ENCODE peak calls at places on chromosomes 4 and X, in nine cellular contexts. T is heart right ventricle; R is memory B cell; O is hypothalamus; I is activated CD4-positive, alpha-beta memory T cell treated with anti-CD3 and anti-CD28 coated beads, Interleukin-2, amount 10 ng/mL, durations not matched to agents 7 days and 5 days; S is colonic mucosa; D is HepG2; M is putamen; P is EL. G is an unnamed sample.

GRCh38 chrX:12956704-12957541 is 18.0 kb upstream of the TMSB4X start:
- DNase-seq in M (no peak), O (no peak), T (no peak), P (peak; percentile 51), I (peak; percentile 70), S (peak; percentile 50), R (no peak), D (no peak), G (no peak)

GRCh38 chrX:46707274-46707965 is 51.5 kb downstream of the SLC9A7 start:
- DNase-seq in O (no peak), S (no peak), D (no peak), P (no peak), M (no peak), T (no peak), R (no peak), I (no peak), G (no peak)

GRCh38 chr4:102730968-102731533 is 29.7 kb downstream of the MANBA start:
- DNase-seq in P (no peak), O (no peak), T (no peak), I (no peak), R (no peak), D (peak; percentile 33), S (no peak), M (no peak), G (no peak)

GRCh38 chr4:1569461-1570151 is 114.5 kb downstream of the FAM53A start:
- DNase-seq in S (no peak), O (no peak), I (no peak), D (no peak), T (peak; percentile 5), R (no peak), M (no peak), P (no peak), G (no peak)

GRCh38 chrX:15468036-15468435 is 25.1 kb downstream of the PIR start:
- DNase-seq in O (no peak), D (no peak), S (no peak), R (no peak), P (peak; percentile 36), I (no peak), M (peak; percentile 16), T (no peak), G (peak; percentile 35)

GRCh38 chrX:67619253-67619652 is 75.4 kb downstream of the AR start:
- DNase-seq in T (no peak), I (no peak), P (peak; percentile 80), O (no peak), D (no peak), S (no peak), M (no peak), R (no peak), G (no peak)

GRCh38 chr4:1205641-1206298 is 33.4 kb upstream of the SPON2 start:
- DNase-seq in I (no peak), T (peak; percentile 15), O (no peak), M (no peak), P (no peak), S (peak; percentile 26), R (no peak), D (no peak), G (peak; percentile 18)

GRCh38 chr4:138310991-138311390 is 68.8 kb upstream of the SLC7A11 start:
- DNase-seq in O (no peak), I (no peak), R (no peak), T (no peak), D (no peak), P (peak; percentile 72), M (no peak), S (no peak), G (no peak)

GRCh38 chr4:165751882-165752281 is 121.2 kb upstream of the TLL1 start:
- DNase-seq in T (no peak), R (no peak), D (no peak), I (no peak), P (no peak), O (no peak), S (no peak), M (no peak), G (no peak)

GRCh38 chrX:78199851-78200250 is 60.4 kb upstream of the TAF9B start:
- DNase-seq in P (peak; percentile 12), T (no peak), M (no peak), S (no peak), R (no peak), O (no peak), I (no peak), D (peak; percentile 31), G (no peak)

GRCh38 chr4:110344165-110344564 is 131.8 kb upstream of the ENPEP start:
- DNase-seq in D (no peak), M (no peak), R (no peak), I (no peak), P (peak; percentile 9), T (no peak), S (peak; percentile 20), O (no peak), G (no peak)

GRCh38 chrX:18855919-18856644 is 127.8 kb downstream of the PHKA2 start:
- DNase-seq in O (no peak), I (no peak), S (no peak), T (no peak), D (no peak), P (no peak), R (no peak), M (no peak), G (no peak)

GRCh38 chrX:24023972-24024664 is 2.9 kb downstream of the KLHL15 start:
- DNase-seq in S (no peak), O (no peak), P (peak; percentile 12), R (no peak), T (no peak), D (no peak), I (no peak), M (no peak), G (no peak)

GRCh38 chrX:6226053-6226645 is 2.5 kb downstream of the NLGN4X start:
- DNase-seq in R (no peak), M (peak; percentile 16), T (no peak), O (peak; percentile 40), I (no peak), S (no peak), D (no peak), P (no peak), G (no peak)

GRCh38 chr4:3377557-3377956 is 64.2 kb upstream of the HGFAC start:
- DNase-seq in T (no peak), O (no peak), M (no peak), S (no peak), P (no peak), R (no peak), D (no peak), I (no peak), G (no peak)

GRCh38 chr4:27057053-27057452 is 196.4 kb downstream of the STIM2 start:
- DNase-seq in M (no peak), D (no peak), P (no peak), T (no peak), S (peak; percentile 40), R (no peak), O (no peak), I (no peak), G (no peak)

GRCh38 chr4:36273276-36273675 is 8.1 kb upstream of the DTHD1 start:
- DNase-seq in O (no peak), S (no peak), D (no peak), I (no peak), T (no peak), P (no peak), R (no peak), M (no peak), G (no peak)

GRCh38 chr4:54961357-54961975 is 163.9 kb downstream of the KDR start:
- DNase-seq in D (no peak), I (no peak), O (no peak), P (peak; percentile 57), R (no peak), S (no peak), M (peak; percentile 13), T (no peak), G (no peak)

GRCh38 chr4:48904541-48905142 is 1.9 kb downstream of the OCIAD2 start:
- DNase-seq in R (no peak), T (no peak), S (no peak), I (no peak), D (no peak), M (no peak), O (no peak), P (peak; percentile 53), G (no peak)

GRCh38 chrX:46573896-46574336 is 351 bp downstream of the CHST7 start:
- DNase-seq in T (peak; percentile 39), M (no peak), S (peak; percentile 49), D (peak; percentile 53), P (peak; percentile 60), O (peak; percentile 15), R (peak; percentile 54), I (peak; percentile 79), G (peak; percentile 41)

GRCh38 chrX:41085105-41085882 is at the start of gene USP9X:
- DNase-seq in R (peak; percentile 88), O (peak; percentile 86), S (peak; percentile 92), P (peak; percentile 82), M (peak; percentile 91), T (peak; percentile 88), I (peak; percentile 86), D (peak; percentile 66), G (peak; percentile 93)

GRCh38 chr4:95263960-95264359 is 284.8 kb downstream of the UNC5C start:
- DNase-seq in I (no peak), D (no peak), R (no peak), O (no peak), T (no peak), P (no peak), S (no peak), M (peak; percentile 66), G (no peak)

GRCh38 chrX:39905475-39905889 is 192.3 kb downstream of the BCOR start:
- DNase-seq in O (no peak), S (peak; percentile 57), P (no peak), M (no peak), I (no peak), T (no peak), R (no peak), D (no peak), G (peak; percentile 51)

GRCh38 chrX:119757979-119758681 is at the start of gene SOWAHD:
- DNase-seq in R (no peak), P (peak; percentile 63), D (peak; percentile 50), O (no peak), T (peak; percentile 34), S (peak; percentile 78), I (peak; percentile 33), M (no peak), G (peak; percentile 18)

GRCh38 chr4:20370284-20370683 is 118.6 kb downstream of the SLIT2 start:
- DNase-seq in T (no peak), S (no peak), D (no peak), R (no peak), M (no peak), P (peak; percentile 31), I (no peak), O (no peak), G (no peak)

GRCh38 chr4:166594326-166594946 is 639.9 kb downstream of the SPOCK3 start:
- DNase-seq in I (no peak), P (peak; percentile 48), O (no peak), T (peak; percentile 10), S (peak; percentile 31), D (peak; percentile 29), M (peak; percentile 3), R (no peak), G (no peak)

GRCh38 chrX:19670854-19671620 is 155.7 kb upstream of the MAP3K15 start:
- DNase-seq in P (peak; percentile 76), I (no peak), S (peak; percentile 67), R (no peak), T (peak; percentile 18), O (peak; percentile 7), M (peak; percentile 84), D (peak; percentile 79), G (peak; percentile 38)

GRCh38 chr4:126915999-126916625 is 716.6 kb upstream of the INTU start:
- DNase-seq in M (no peak), D (no peak), S (no peak), T (no peak), R (no peak), I (no peak), P (no peak), O (no peak), G (no peak)

GRCh38 chrX:18668468-18668867 is 3.4 kb downstream of the RS1 start:
- DNase-seq in M (no peak), D (no peak), T (no peak), S (no peak), P (no peak), R (no peak), I (no peak), O (no peak), G (no peak)

GRCh38 chrX:34918091-34918736 is 24.4 kb upstream of the FAM47B start:
- DNase-seq in T (no peak), O (no peak), M (no peak), D (no peak), I (no peak), S (no peak), R (no peak), P (peak; percentile 60), G (no peak)

GRCh38 chr4:176635372-176636261 is 157.1 kb downstream of the VEGFC start:
- DNase-seq in P (peak; percentile 87), T (no peak), O (no peak), D (no peak), M (peak; percentile 13), S (no peak), R (no peak), I (no peak), G (no peak)

G was measured in uterus.